ENCODE peak calls at places on chromosomes 7 and 10, in ten cellular contexts. H is endothelial cell; C is NCI-H460; K is stomach; U is adrenal gland; V is NAMALWA; F is caudate nucleus; M is activated CD4-positive, alpha-beta T cell treated with anti-CD3 and anti-CD28 coated beads for 36 hours; D is NCI-H2107; Q is GM12891. P is an unnamed sample.

GRCh38 chr10:92238586-92239098 is 52.2 kb downstream of the CPEB3 start:
- DNase-seq in H (no peak), C (peak), K (peak), U (peak), V (no peak), F (peak), M (no peak), D (no peak), Q (no peak), P (peak)

GRCh38 chr10:14608381-14609001 is 166.2 kb downstream of the FAM107B start:
- DNase-seq in H (no peak), C (no peak), K (no peak), U (no peak), V (peak), F (peak), M (no peak), D (no peak), Q (peak), P (no peak)

GRCh38 chr10:22468570-22469320 is 123.4 kb downstream of the SPAG6 start:
- DNase-seq in H (no peak), C (no peak), K (no peak), U (no peak), V (no peak), F (no peak), M (no peak), D (no peak), Q (no peak), P (no peak)

GRCh38 chr10:65313406-65313805 is 1612.4 kb upstream of the LRRTM3 start:
- DNase-seq in H (no peak), C (no peak), K (no peak), U (no peak), V (no peak), F (no peak), M (no peak), D (no peak), Q (no peak), P (no peak)

GRCh38 chr10:69160809-69161225 is 19.2 kb upstream of the SUPV3L1 start:
- DNase-seq in H (no peak), C (no peak), K (no peak), U (no peak), V (no peak), F (no peak), M (no peak), D (no peak), Q (no peak), P (no peak)

GRCh38 chr10:25869609-25870008 is 64.4 kb upstream of the MYO3A start:
- DNase-seq in H (no peak), C (no peak), K (no peak), U (no peak), V (no peak), F (no peak), M (no peak), D (no peak), Q (no peak), P (no peak)

GRCh38 chr7:18829518-18830252 is 287.8 kb downstream of the TWIST1 start:
- DNase-seq in H (no peak), C (no peak), K (no peak), U (no peak), V (no peak), F (no peak), M (no peak), D (no peak), Q (no peak), P (no peak)

GRCh38 chr7:36265720-36266119 is 112.7 kb downstream of the EEPD1 start:
- DNase-seq in H (no peak), C (no peak), K (peak), U (no peak), V (no peak), F (no peak), M (no peak), D (no peak), Q (no peak), P (no peak)

GRCh38 chr10:128493811-128494210 is 367.6 kb upstream of the MKI67 start:
- DNase-seq in H (no peak), C (no peak), K (no peak), U (no peak), V (no peak), F (no peak), M (no peak), D (no peak), Q (no peak), P (no peak)

GRCh38 chr10:5757766-5758517 is 55.3 kb downstream of the GDI2 start:
- DNase-seq in H (no peak), C (no peak), K (no peak), U (no peak), V (no peak), F (no peak), M (no peak), D (no peak), Q (no peak), P (no peak)

GRCh38 chr7:103447073-103447960 is 1.3 kb upstream of the SLC26A5 start:
- DNase-seq in H (peak), C (peak), K (peak), U (peak), V (peak), F (peak), M (peak), D (peak), Q (peak), P (peak)